ENCODE peak calls at places on chromosome 20, in ten cellular contexts. P, V, T, M, Y, C, N, F, K and A are unnamed samples.

GRCh38 chr20:34562643-34563042 is 4.1 kb downstream of the MAP1LC3A start:
- DNase-seq in P (no peak), V (no peak), T (no peak), M (no peak), Y (no peak), C (no peak), N (peak), F (no peak), K (no peak), A (no peak)

GRCh38 chr20:6513586-6513985 is 253.9 kb upstream of the BMP2 start:
- DNase-seq in P (no peak), V (no peak), T (no peak), M (no peak), Y (no peak), C (no peak), N (no peak), F (no peak), K (no peak), A (no peak)

GRCh38 chr20:8388146-8388545 is 256.1 kb downstream of the PLCB1 start:
- DNase-seq in P (no peak), V (no peak), T (no peak), M (no peak), Y (no peak), C (no peak), N (no peak), F (no peak), K (no peak), A (no peak)

GRCh38 chr20:51906049-51906448 is 103.7 kb upstream of the SALL4 start:
- DNase-seq in P (no peak), V (no peak), T (no peak), M (no peak), Y (no peak), C (no peak), N (no peak), F (no peak), K (no peak), A (no peak)

GRCh38 chr20:45592574-45593189 is 13.6 kb upstream of the WFDC8 start:
- DNase-seq in P (no peak), V (no peak), T (no peak), M (no peak), Y (no peak), C (no peak), N (peak), F (no peak), K (no peak), A (no peak)

GRCh38 chr20:7399575-7399974 is 540.7 kb downstream of the HAO1 start:
- DNase-seq in P (no peak), V (no peak), T (no peak), M (no peak), Y (no peak), C (no peak), N (no peak), F (no peak), K (no peak), A (no peak)

GRCh38 chr20:53608456-53609413 is 15.1 kb upstream of the ZNF217 start:
- DNase-seq in P (no peak), V (peak), T (no peak), M (no peak), Y (peak), C (no peak), N (no peak), F (peak), K (peak), A (peak)

GRCh38 chr20:37986873-37987601 is 46.2 kb downstream of the TTI1 start:
- DNase-seq in P (no peak), V (no peak), T (peak), M (peak), Y (peak), C (peak), N (no peak), F (peak), K (peak), A (peak)

GRCh38 chr20:51604851-51605250 is 62.3 kb upstream of the NFATC2 start:
- DNase-seq in P (no peak), V (no peak), T (no peak), M (no peak), Y (no peak), C (no peak), N (no peak), F (no peak), K (no peak), A (no peak)

GRCh38 chr20:53468583-53468982 is 125.1 kb downstream of the ZNF217 start:
- DNase-seq in P (no peak), V (no peak), T (no peak), M (no peak), Y (no peak), C (no peak), N (no peak), F (no peak), K (no peak), A (no peak)

GRCh38 chr20:45857836-45858250 is 429 bp downstream of the ZSWIM3 start:
- DNase-seq in P (no peak), V (no peak), T (no peak), M (no peak), Y (no peak), C (peak), N (no peak), F (no peak), K (no peak), A (no peak)

GRCh38 chr20:21353236-21353635 is 44.1 kb downstream of the NKX2-4 start:
- DNase-seq in P (no peak), V (no peak), T (no peak), M (no peak), Y (no peak), C (no peak), N (no peak), F (no peak), K (no peak), A (no peak)

GRCh38 chr20:33276303-33277113 is 6.5 kb upstream of the BPIFB1 start:
- DNase-seq in P (no peak), V (no peak), T (no peak), M (peak), Y (no peak), C (no peak), N (no peak), F (no peak), K (no peak), A (peak)

GRCh38 chr20:11919571-11919970 is 1.9 kb downstream of the BTBD3 start:
- DNase-seq in P (no peak), V (no peak), T (no peak), M (no peak), Y (no peak), C (no peak), N (no peak), F (no peak), K (no peak), A (no peak)

GRCh38 chr20:42981258-42981657 is 208.4 kb downstream of the PTPRT start:
- DNase-seq in P (no peak), V (no peak), T (no peak), M (no peak), Y (no peak), C (no peak), N (no peak), F (no peak), K (no peak), A (no peak)

GRCh38 chr20:1934578-1935573 is 39.7 kb downstream of the SIRPA start:
- DNase-seq in P (no peak), V (no peak), T (peak), M (peak), Y (no peak), C (no peak), N (no peak), F (no peak), K (no peak), A (peak)

GRCh38 chr20:32452776-32453466 is 94.8 kb downstream of the ASXL1 start:
- DNase-seq in P (no peak), V (no peak), T (no peak), M (no peak), Y (no peak), C (peak), N (no peak), F (no peak), K (no peak), A (no peak)

GRCh38 chr20:39935921-39936320 is 753.1 kb downstream of the MAFB start:
- DNase-seq in P (no peak), V (no peak), T (no peak), M (no peak), Y (no peak), C (no peak), N (no peak), F (no peak), K (no peak), A (no peak)

GRCh38 chr20:55273149-55273548 is 732.2 kb downstream of the CBLN4 start:
- DNase-seq in P (no peak), V (no peak), T (no peak), M (no peak), Y (no peak), C (no peak), N (no peak), F (no peak), K (no peak), A (no peak)

GRCh38 chr20:38805502-38805957 is at the start of gene PPP1R16B:
- DNase-seq in P (no peak), V (no peak), T (no peak), M (peak), Y (no peak), C (peak), N (peak), F (peak), K (peak), A (no peak)

GRCh38 chr20:8557711-8558110 is 425.6 kb downstream of the PLCB1 start:
- DNase-seq in P (no peak), V (no peak), T (no peak), M (no peak), Y (no peak), C (no peak), N (no peak), F (no peak), K (no peak), A (no peak)

GRCh38 chr20:49292010-49292409 is 14.2 kb upstream of the ZNFX1 start:
- DNase-seq in P (no peak), V (no peak), T (no peak), M (no peak), Y (no peak), C (no peak), N (no peak), F (no peak), K (no peak), A (no peak)

GRCh38 chr20:64084209-64085152 is at the start of gene LKAAEAR1:
- DNase-seq in P (no peak), V (no peak), T (no peak), M (peak), Y (no peak), C (no peak), N (no peak), F (no peak), K (no peak), A (no peak)

GRCh38 chr20:64082126-64082638 is 2.0 kb downstream of the LKAAEAR1 start:
- DNase-seq in P (no peak), V (no peak), T (no peak), M (no peak), Y (no peak), C (no peak), N (no peak), F (no peak), K (no peak), A (no peak)

GRCh38 chr20:64082821-64083379 is 1.3 kb downstream of the LKAAEAR1 start:
- DNase-seq in P (no peak), V (no peak), T (no peak), M (no peak), Y (no peak), C (no peak), N (no peak), F (no peak), K (no peak), A (no peak)

GRCh38 chr20:64081620-64081964 is 1.7 kb downstream of the OPRL1 start:
- DNase-seq in P (no peak), V (no peak), T (no peak), M (no peak), Y (no peak), C (no peak), N (no peak), F (no peak), K (no peak), A (no peak)

GRCh38 chr20:64083380-64084208 is 604 bp downstream of the LKAAEAR1 start:
- DNase-seq in P (no peak), V (peak), T (no peak), M (peak), Y (peak), C (peak), N (peak), F (peak), K (peak), A (no peak)
- TF ChIP-seq POLR2A in P (no peak), V (no peak), T (no peak), M (no peak), Y (no peak), C (no peak), N (no peak), F (no peak), K (no peak), A (no peak)

GRCh38 chr20:17611540-17612286 is 41.8 kb downstream of the DSTN start:
- DNase-seq in P (no peak), V (peak), T (no peak), M (peak), Y (no peak), C (peak), N (peak), F (peak), K (peak), A (peak)
- TF ChIP-seq CTCF in P (no peak), V (no peak), T (no peak), M (peak), Y (no peak), C (no peak), N (peak), F (no peak), K (peak), A (no peak)

GRCh38 chr20:25195014-25195961 is at the start of gene ENTPD6:
- DNase-seq in P (peak), V (peak), T (peak), M (peak), Y (peak), C (peak), N (peak), F (peak), K (peak), A (peak)
- TF ChIP-seq POLR2A in P (peak), V (peak), T (peak), M (peak), Y (peak), C (peak), N (peak), F (peak), K (no peak), A (peak)

GRCh38 chr20:63708301-63709148 is 686 bp downstream of the ZGPAT start:
- DNase-seq in P (no peak), V (peak), T (no peak), M (peak), Y (no peak), C (peak), N (no peak), F (no peak), K (no peak), A (peak)
- TF ChIP-seq CTCF in P (no peak), V (no peak), T (no peak), M (no peak), Y (no peak), C (no peak), N (no peak), F (no peak), K (no peak), A (no peak)

GRCh38 chr20:50309280-50309763 is 118.7 kb downstream of the CEBPB start:
- DNase-seq in P (no peak), V (no peak), T (no peak), M (no peak), Y (peak), C (no peak), N (no peak), F (no peak), K (no peak), A (no peak)

GRCh38 chr20:50309764-50310672 is 119.4 kb downstream of the CEBPB start:
- DNase-seq in P (no peak), V (peak), T (no peak), M (no peak), Y (peak), C (no peak), N (no peak), F (no peak), K (no peak), A (no peak)

GRCh38 chr20:50306478-50307423 is 116.1 kb downstream of the CEBPB start:
- DNase-seq in P (no peak), V (peak), T (no peak), M (no peak), Y (no peak), C (peak), N (no peak), F (no peak), K (no peak), A (no peak)

GRCh38 chr20:50308166-50308512 is 117.5 kb downstream of the CEBPB start:
- DNase-seq in P (no peak), V (no peak), T (no peak), M (no peak), Y (no peak), C (no peak), N (no peak), F (no peak), K (no peak), A (no peak)

GRCh38 chr20:50308513-50309279 is 118.1 kb downstream of the CEBPB start:
- DNase-seq in P (peak), V (peak), T (peak), M (peak), Y (peak), C (peak), N (peak), F (peak), K (peak), A (peak)
- TF ChIP-seq POLR2A in P (no peak), V (peak), T (peak), M (no peak), Y (peak), C (peak), N (peak), F (peak), K (no peak), A (no peak)